ENCODE peak calls at places on chromosome 20, in ten cellular contexts. I is GM12865; O is trophoblast cell; F is PC-9; T is aorta; L is naive thymus-derived CD4-positive, alpha-beta T cell; S is lower leg skin; K is GM23338; U is cardiac fibroblast; J is effector memory CD4-positive, alpha-beta T cell. M is an unnamed sample.

GRCh38 chr20:4795394-4795793 is 73.7 kb downstream of the PRND start:
- DNase-seq in I (peak), O (peak), F (peak), T (no peak), L (no peak), S (no peak), K (peak), U (peak), J (no peak), M (peak)

GRCh38 chr20:43537921-43538854 is 20.6 kb upstream of the SGK2 start:
- DNase-seq in I (peak), O (peak), F (peak), T (peak), L (no peak), S (peak), K (peak), U (peak), J (no peak), M (peak)

GRCh38 chr20:29876911-29877285 is 1380.6 kb upstream of the DEFB115 start:
- DNase-seq in I (no peak), O (no peak), F (no peak), T (peak), L (no peak), S (peak), K (no peak), U (no peak), J (no peak), M (no peak)

GRCh38 chr20:38534756-38535155 is 46.2 kb upstream of the ADIG start:
- DNase-seq in I (peak), O (no peak), F (no peak), T (no peak), L (no peak), S (no peak), K (no peak), U (no peak), J (no peak), M (no peak)

GRCh38 chr20:13009682-13010406 is 1.1 kb downstream of the SPTLC3 start:
- DNase-seq in I (peak), O (peak), F (peak), T (no peak), L (peak), S (no peak), K (no peak), U (peak), J (no peak), M (peak)

GRCh38 chr20:14406495-14406894 is 69.1 kb upstream of the FLRT3 start:
- DNase-seq in I (no peak), O (peak), F (peak), T (no peak), L (no peak), S (no peak), K (no peak), U (peak), J (no peak), M (no peak)

GRCh38 chr20:34895465-34895864 is 19.1 kb downstream of the ACSS2 start:
- DNase-seq in I (no peak), O (no peak), F (no peak), T (no peak), L (no peak), S (no peak), K (no peak), U (no peak), J (no peak), M (no peak)

GRCh38 chr20:32470025-32470861 is 112.1 kb downstream of the ASXL1 start:
- DNase-seq in I (peak), O (peak), F (no peak), T (no peak), L (no peak), S (no peak), K (peak), U (peak), J (no peak), M (no peak)

GRCh38 chr20:1469925-1470571 is 3.4 kb upstream of the NSFL1C start:
- DNase-seq in I (peak), O (peak), F (peak), T (peak), L (no peak), S (peak), K (peak), U (peak), J (no peak), M (peak)

GRCh38 chr20:1861347-1861987 is 33.7 kb upstream of the SIRPA start:
- DNase-seq in I (no peak), O (no peak), F (no peak), T (no peak), L (no peak), S (no peak), K (no peak), U (peak), J (no peak), M (no peak)

GRCh38 chr20:12925214-12925755 is 83.5 kb upstream of the SPTLC3 start:
- DNase-seq in I (peak), O (peak), F (peak), T (no peak), L (no peak), S (no peak), K (peak), U (peak), J (no peak), M (peak)

GRCh38 chr20:11168026-11168425 is 494.2 kb upstream of the JAG1 start:
- DNase-seq in I (no peak), O (no peak), F (no peak), T (no peak), L (no peak), S (no peak), K (no peak), U (peak), J (no peak), M (no peak)

GRCh38 chr20:46979603-46980241 is 85.1 kb downstream of the EYA2 start:
- DNase-seq in I (peak), O (peak), F (no peak), T (no peak), L (no peak), S (peak), K (no peak), U (no peak), J (no peak), M (no peak)

GRCh38 chr20:47552996-47553395 is 51.3 kb downstream of the NCOA3 start:
- DNase-seq in I (no peak), O (no peak), F (no peak), T (no peak), L (no peak), S (peak), K (no peak), U (no peak), J (no peak), M (no peak)

GRCh38 chr20:4453369-4453768 is 268.3 kb upstream of the PRND start:
- DNase-seq in I (no peak), O (no peak), F (no peak), T (no peak), L (no peak), S (no peak), K (no peak), U (no peak), J (no peak), M (no peak)

GRCh38 chr20:11716945-11717248 is 200.8 kb upstream of the BTBD3 start:
- DNase-seq in I (no peak), O (no peak), F (no peak), T (no peak), L (no peak), S (no peak), K (no peak), U (peak), J (no peak), M (no peak)

GRCh38 chr20:1946762-1947534 is 46.9 kb downstream of the PDYN start:
- DNase-seq in I (no peak), O (peak), F (peak), T (peak), L (no peak), S (peak), K (peak), U (peak), J (no peak), M (no peak)

GRCh38 chr20:35750611-35751010 is 8.6 kb upstream of the RBM39 start:
- DNase-seq in I (no peak), O (no peak), F (no peak), T (no peak), L (no peak), S (no peak), K (no peak), U (no peak), J (no peak), M (no peak)

GRCh38 chr20:52806918-52807317 is 165.2 kb upstream of the TSHZ2 start:
- DNase-seq in I (no peak), O (peak), F (no peak), T (no peak), L (no peak), S (no peak), K (no peak), U (no peak), J (no peak), M (no peak)

DNA sequence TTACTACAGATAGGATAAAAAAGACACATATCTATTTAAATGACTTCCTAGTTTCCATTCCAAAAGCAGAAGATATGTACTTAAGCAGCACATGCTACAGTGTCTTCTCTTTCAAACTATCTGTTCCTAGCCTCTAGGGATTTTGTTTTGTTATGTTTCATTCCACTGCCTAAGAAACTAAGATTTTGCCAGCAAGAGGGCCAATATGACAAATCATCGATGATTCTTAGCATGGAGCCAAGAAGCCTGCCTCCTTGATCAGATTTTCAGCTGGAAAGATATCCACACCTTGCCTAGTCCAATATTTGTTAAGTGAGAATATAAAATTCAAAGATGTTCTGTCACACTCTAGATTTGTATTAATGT is 7.0 kb downstream of the SNX5 start:
- DNase-seq in I (no peak), O (no peak), F (no peak), T (no peak), L (no peak), S (no peak), K (no peak), U (no peak), J (no peak), M (no peak)
- H3K4me3 ChIP-seq in I (peak), O (no peak), F (no peak), T (no peak), L (no peak), S (no peak), K (peak), U (no peak), J (no peak), M (no peak)

GRCh38 chr20:54061106-54061881 is 9.1 kb downstream of the BCAS1 start:
- DNase-seq in I (no peak), O (no peak), F (no peak), T (no peak), L (no peak), S (no peak), K (no peak), U (peak), J (no peak), M (peak)

GRCh38 chr20:54054516-54054915 is 15.9 kb downstream of the BCAS1 start:
- DNase-seq in I (no peak), O (no peak), F (no peak), T (no peak), L (no peak), S (no peak), K (no peak), U (no peak), J (no peak), M (no peak)

GRCh38 chr20:54059691-54060364 is 10.6 kb downstream of the BCAS1 start:
- DNase-seq in I (no peak), O (no peak), F (no peak), T (no peak), L (no peak), S (no peak), K (no peak), U (no peak), J (no peak), M (no peak)

GRCh38 chr20:54056762-54057639 is 13.4 kb downstream of the BCAS1 start:
- DNase-seq in I (no peak), O (peak), F (no peak), T (no peak), L (no peak), S (no peak), K (no peak), U (no peak), J (no peak), M (no peak)

DNA sequence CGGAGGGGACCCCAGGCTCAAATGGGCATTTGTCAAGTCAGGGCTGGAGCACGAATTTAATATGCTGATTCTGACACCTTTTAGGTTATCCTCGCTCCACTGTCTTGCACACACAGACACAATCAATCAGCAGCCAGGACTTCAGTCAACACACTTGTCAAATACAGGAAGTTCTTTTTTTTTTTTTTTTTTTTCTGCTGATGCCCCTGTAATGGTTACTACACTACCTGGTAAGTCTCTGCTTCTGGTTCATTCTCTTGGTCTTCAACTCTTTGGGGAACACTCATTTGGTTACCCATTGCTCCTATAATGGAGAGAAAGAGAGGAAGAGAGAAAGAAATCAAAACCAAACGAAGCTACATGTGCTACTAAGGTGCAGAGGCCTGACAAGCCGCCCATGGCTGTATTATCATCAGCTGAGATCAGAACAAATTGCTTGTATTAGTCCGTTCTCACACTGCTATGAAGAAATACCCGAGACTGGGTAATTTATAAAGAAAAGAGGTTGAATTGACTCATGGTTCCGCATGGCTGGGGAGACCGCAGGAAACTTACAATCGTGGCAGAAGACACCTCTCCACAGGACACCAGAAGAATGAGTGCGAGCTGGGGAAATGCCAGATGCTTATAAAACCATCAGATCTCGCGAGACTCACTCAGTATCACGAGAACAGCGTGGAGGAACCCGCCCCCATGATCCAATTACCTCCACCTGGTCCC is 11.8 kb downstream of the BCAS1 start:
- DNase-seq in I (peak), O (no peak), F (no peak), T (no peak), L (no peak), S (no peak), K (peak), U (no peak), J (no peak), M (no peak)
- H3K4me3 ChIP-seq in I (no peak), O (no peak), F (no peak), T (no peak), L (no peak), S (no peak), K (no peak), U (no peak), J (no peak), M (no peak)

GRCh38 chr20:9534025-9534424 is 19.6 kb downstream of the LAMP5 start:
- DNase-seq in I (no peak), O (no peak), F (no peak), T (no peak), L (no peak), S (no peak), K (no peak), U (no peak), J (no peak), M (no peak)
- H3K4me3 ChIP-seq in I (no peak), O (no peak), F (no peak), T (no peak), L (no peak), S (no peak), K (no peak), U (no peak), J (no peak), M (no peak)

GRCh38 chr20:61436674-61437279 is 184.7 kb downstream of the CDH4 start:
- DNase-seq in I (no peak), O (no peak), F (no peak), T (no peak), L (no peak), S (no peak), K (peak), U (peak), J (no peak), M (peak)
- H3K4me3 ChIP-seq in I (no peak), O (no peak), F (no peak), T (no peak), L (no peak), S (no peak), K (peak), U (no peak), J (no peak), M (no peak)

DNA sequence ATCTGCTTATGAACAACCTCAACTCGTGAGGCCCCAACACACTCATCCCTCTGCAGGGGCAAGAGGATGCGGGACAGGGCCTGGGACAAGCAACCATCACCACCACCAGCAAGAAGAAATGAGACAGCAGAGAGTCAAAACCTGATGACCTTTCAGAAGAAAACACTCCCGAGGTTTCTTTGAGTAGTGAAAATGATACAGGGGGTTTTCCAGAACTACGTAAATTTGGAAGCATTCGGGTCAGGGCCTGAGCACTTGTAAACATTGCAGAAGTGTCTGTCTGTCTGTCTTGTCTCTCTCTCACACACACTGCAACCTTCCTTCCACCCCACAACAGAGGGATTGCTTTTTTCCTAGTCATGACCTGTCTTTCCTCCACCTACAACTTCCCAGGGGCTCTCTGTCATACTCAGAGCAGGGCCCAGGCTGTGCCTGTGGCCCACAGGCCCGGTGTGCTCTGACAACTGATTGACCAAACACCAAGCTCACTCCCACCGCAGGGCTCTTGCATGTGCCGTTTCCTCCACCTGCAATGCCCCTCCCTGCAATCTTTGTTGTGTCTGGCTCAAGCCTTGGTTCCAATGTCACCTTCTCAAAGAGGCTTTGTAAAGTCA is 90.9 kb downstream of the BMP7 start:
- DNase-seq in I (peak), O (no peak), F (no peak), T (no peak), L (no peak), S (no peak), K (no peak), U (no peak), J (no peak), M (no peak)
- H3K4me3 ChIP-seq in I (no peak), O (no peak), F (no peak), T (no peak), L (no peak), S (no peak), K (no peak), U (no peak), J (no peak), M (no peak)

GRCh38 chr20:45857836-45858250 is 429 bp downstream of the ZSWIM3 start:
- DNase-seq in I (peak), O (no peak), F (no peak), T (no peak), L (no peak), S (no peak), K (peak), U (no peak), J (no peak), M (no peak)

GRCh38 chr20:45860573-45861011 is 3.2 kb downstream of the ZSWIM3 start:
- DNase-seq in I (no peak), O (no peak), F (no peak), T (no peak), L (no peak), S (no peak), K (no peak), U (no peak), J (no peak), M (no peak)

GRCh38 chr20:45863543-45864470 is 6.4 kb downstream of the ZSWIM3 start:
- DNase-seq in I (no peak), O (no peak), F (no peak), T (no peak), L (no peak), S (no peak), K (no peak), U (no peak), J (no peak), M (no peak)

GRCh38 chr20:45857114-45857835 is at the start of the genes ACOT8 and ZSWIM3:
- DNase-seq in I (peak), O (peak), F (peak), T (peak), L (peak), S (peak), K (peak), U (peak), J (peak), M (peak)

GRCh38 chr20:45861157-45862075 is 4.0 kb downstream of the ZSWIM3 start:
- DNase-seq in I (no peak), O (no peak), F (no peak), T (no peak), L (no peak), S (no peak), K (no peak), U (no peak), J (no peak), M (no peak)
- H3K4me3 ChIP-seq in I (no peak), O (no peak), F (no peak), T (no peak), L (no peak), S (no peak), K (no peak), U (no peak), J (no peak), M (no peak)

DNA sequence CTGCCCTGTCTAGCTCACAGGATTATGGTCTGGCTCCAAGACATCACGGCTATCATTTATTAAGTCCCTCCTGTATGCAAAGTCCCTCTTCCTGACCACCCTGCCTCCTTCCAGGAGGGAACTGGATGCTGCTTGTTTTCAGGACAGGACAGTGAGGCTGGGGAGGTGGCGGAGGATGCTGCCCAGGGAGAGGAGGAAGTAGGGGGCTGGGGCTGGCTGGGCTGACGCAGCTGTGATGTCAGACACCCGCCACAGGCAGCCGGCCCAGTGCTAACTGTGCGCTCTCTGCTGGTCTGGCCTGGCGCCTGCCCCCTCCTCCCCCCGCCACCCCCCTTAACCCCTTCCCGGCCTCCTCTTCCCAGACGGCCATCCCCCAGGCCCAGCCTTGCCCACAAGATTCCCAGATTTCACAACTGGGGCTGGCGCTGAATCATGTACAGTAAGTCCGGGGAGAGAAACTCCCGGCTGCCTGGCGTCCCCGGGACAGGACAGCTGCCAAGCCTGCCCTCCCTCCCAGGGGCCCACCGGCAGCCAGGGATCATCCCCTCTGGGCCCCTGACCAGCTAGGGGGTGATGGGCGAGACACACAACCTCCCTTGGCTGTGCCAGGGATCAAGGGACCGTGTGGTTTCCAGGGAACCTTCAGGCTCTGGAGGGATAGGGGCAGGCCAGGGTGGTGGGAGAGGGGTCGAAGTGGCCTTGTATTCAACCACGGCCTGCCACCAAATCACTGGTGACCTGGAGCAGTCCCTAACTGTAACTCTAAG is 118.1 kb downstream of the CEBPB start:
- DNase-seq in I (no peak), O (peak), F (peak), T (peak), L (no peak), S (peak), K (peak), U (peak), J (no peak), M (peak)
- H3K4me3 ChIP-seq in I (no peak), O (no peak), F (peak), T (no peak), L (no peak), S (no peak), K (no peak), U (no peak), J (no peak), M (no peak)

M was measured in astrocyte of the cerebellum.